ENCODE peak calls at places on chromosomes 16 and 17, in four cellular contexts. V is heart right ventricle, C is aorta, I is EL. F is an unnamed sample.

GRCh38 chr17:61816538-61816937 is 46.8 kb downstream of the BRIP1 start:
- DNase-seq in C (no peak), I (no peak), V (no peak), F (no peak)

GRCh38 chr17:67139784-67140665 is 95.7 kb downstream of the CACNG1 start:
- DNase-seq in V (no peak), I (peak), C (no peak), F (no peak)

GRCh38 chr17:51354908-51355307 is 94.6 kb downstream of the UTP18 start:
- DNase-seq in V (no peak), C (no peak), I (no peak), F (no peak)

GRCh38 chr17:49734666-49735490 is 27.1 kb upstream of the SLC35B1 start:
- DNase-seq in C (no peak), V (no peak), I (no peak), F (no peak)

GRCh38 chr17:27879987-27880608 is 13.1 kb downstream of the LYRM9 start:
- DNase-seq in V (peak), C (peak), I (peak), F (peak)

GRCh38 chr17:65228734-65229390 is 91.7 kb downstream of the RGS9 start:
- DNase-seq in I (peak), C (no peak), V (no peak), F (no peak)

GRCh38 chr17:48649741-48650140 is 23.6 kb upstream of the HOXB9 start:
- DNase-seq in V (no peak), I (no peak), C (no peak), F (no peak)

GRCh38 chr16:1920727-1921155 is 2.5 kb upstream of the HS3ST6 start:
- DNase-seq in I (no peak), C (no peak), V (no peak), F (no peak)

GRCh38 chr17:50482516-50482915 is 3.9 kb downstream of the RSAD1 start:
- DNase-seq in I (peak), C (peak), V (peak), F (peak)

GRCh38 chr17:31364012-31364411 is 27.5 kb upstream of the RAB11FIP4 start:
- DNase-seq in C (no peak), V (no peak), I (no peak), F (no peak)

GRCh38 chr16:69741951-69742904 is 12.5 kb downstream of the NOB1 start:
- DNase-seq in V (peak), I (peak), C (peak), F (peak)

GRCh38 chr17:80527016-80527645 is 17.5 kb upstream of the RPTOR start:
- DNase-seq in V (no peak), C (no peak), I (peak), F (no peak)

GRCh38 chr16:50478773-50479149 is 69.4 kb upstream of the NKD1 start:
- DNase-seq in V (no peak), I (no peak), C (no peak), F (no peak)

GRCh38 chr17:29176500-29177351 is 3.5 kb downstream of the MYO18A start:
- DNase-seq in V (no peak), I (peak), C (no peak), F (peak)

GRCh38 chr17:34370997-34371395 is 8.0 kb upstream of the CCL1 start:
- DNase-seq in V (no peak), I (peak), C (no peak), F (no peak)

GRCh38 chr16:28131210-28131609 is 67.7 kb upstream of the GSG1L start:
- DNase-seq in V (no peak), I (no peak), C (no peak), F (no peak)

GRCh38 chr17:19867654-19868395 is at the start of gene ULK2:
- DNase-seq in C (peak), I (peak), V (peak), F (no peak)

GRCh38 chr16:22297871-22298733 is 893 bp downstream of the POLR3E start:
- DNase-seq in I (peak), V (peak), C (peak), F (no peak)

GRCh38 chr17:40541873-40542561 is 23.3 kb downstream of the CCR7 start:
- DNase-seq in I (no peak), C (no peak), V (peak), F (peak)

GRCh38 chr17:80943346-80944145 is 48.1 kb upstream of the CHMP6 start:
- DNase-seq in C (peak), V (no peak), I (no peak), F (no peak)

GRCh38 chr17:69828087-69828486 is 246.9 kb upstream of the KCNJ16 start:
- DNase-seq in C (peak), V (peak), I (peak), F (no peak)

GRCh38 chr16:88453621-88454314 is 688 bp downstream of the ZFPM1 start:
- DNase-seq in V (no peak), C (no peak), I (peak), F (no peak)

GRCh38 chr17:33922971-33923370 is 332.1 kb upstream of the CCL2 start:
- DNase-seq in C (no peak), V (no peak), I (no peak), F (no peak)

GRCh38 chr16:58506241-58507194 is 6.6 kb downstream of the NDRG4 start:
- DNase-seq in I (no peak), C (no peak), V (no peak), F (peak)

GRCh38 chr16:88628512-88628974 is 9.8 kb upstream of the IL17C start:
- DNase-seq in I (no peak), C (no peak), V (peak), F (no peak)

GRCh38 chr17:67076290-67076689 is 31.9 kb downstream of the CACNG1 start:
- DNase-seq in C (no peak), I (no peak), V (no peak), F (no peak)

GRCh38 chr16:81767987-81768592 is 11.0 kb upstream of the PLCG2 start:
- DNase-seq in C (no peak), V (no peak), I (no peak), F (no peak)

GRCh38 chr16:27840311-27841060 is 223.0 kb downstream of the GSG1L start:
- DNase-seq in I (no peak), C (no peak), V (no peak), F (peak)

GRCh38 chr17:2542456-2542855 is 30.8 kb upstream of the METTL16 start:
- DNase-seq in I (no peak), V (no peak), C (no peak), F (no peak)

GRCh38 chr16:9503251-9503986 is 412.0 kb downstream of the HAPSTR1 start:
- DNase-seq in V (no peak), I (no peak), C (no peak), F (no peak)

GRCh38 chr17:59329558-59330313 is 1.7 kb upstream of the YPEL2 start:
- DNase-seq in V (peak), I (peak), C (peak), F (peak)

GRCh38 chr17:78039581-78039980 is 81.1 kb downstream of the TNRC6C start:
- DNase-seq in C (no peak), I (no peak), V (no peak), F (no peak)

GRCh38 chr17:8835106-8835505 is 32.4 kb downstream of the PIK3R6 start:
- DNase-seq in I (no peak), V (no peak), C (no peak), F (no peak)

GRCh38 chr17:45431531-45432404 is 902 bp downstream of the ARHGAP27 start:
- DNase-seq in V (peak), C (peak), I (peak), F (peak)

GRCh38 chr17:28395426-28395825 is 10.6 kb downstream of the SLC46A1 start:
- DNase-seq in V (no peak), C (no peak), I (no peak), F (no peak)

GRCh38 chr16:89357460-89357859 is 132.9 kb downstream of the ANKRD11 start:
- DNase-seq in I (no peak), C (peak), V (peak), F (peak)

GRCh38 chr16:74711938-74712337 is 11.3 kb upstream of the MLKL start:
- DNase-seq in V (no peak), C (no peak), I (no peak), F (no peak)